ENCODE peak calls at places on chromosome 17, in four cellular contexts. D, H, C and Y are unnamed samples.

GRCh38 chr17:3770471-3770870 is 30.5 kb downstream of the ITGAE start:
- DNase-seq in D (no peak), H (peak), C (no peak), Y (no peak)

GRCh38 chr17:10620823-10621222 is 36.3 kb downstream of the MYH3 start:
- DNase-seq in D (no peak), H (no peak), C (no peak), Y (no peak)

GRCh38 chr17:76147211-76148014 is 6.4 kb upstream of the FOXJ1 start:
- DNase-seq in D (no peak), H (no peak), C (peak), Y (no peak)

GRCh38 chr17:4739122-4740024 is at the start of the genes CXCL16 and ZMYND15:
- DNase-seq in D (no peak), H (peak), C (peak), Y (no peak)

GRCh38 chr17:82237746-82238561 is 9.1 kb downstream of the SLC16A3 start:
- DNase-seq in D (no peak), H (no peak), C (no peak), Y (no peak)

GRCh38 chr17:75909812-75910274 is 5.2 kb upstream of the MRPL38 start:
- DNase-seq in D (no peak), H (no peak), C (no peak), Y (no peak)

GRCh38 chr17:12024332-12024731 is 3.7 kb downstream of the MAP2K4 start:
- DNase-seq in D (no peak), H (no peak), C (peak), Y (no peak)

GRCh38 chr17:32629563-32630190 is 142.9 kb downstream of the CDK5R1 start:
- DNase-seq in D (no peak), H (no peak), C (no peak), Y (no peak)

GRCh38 chr17:42908872-42909700 is 8.5 kb downstream of the G6PC1 start:
- DNase-seq in D (no peak), H (no peak), C (no peak), Y (no peak)

GRCh38 chr17:71071837-71072236 is 902.5 kb downstream of the KCNJ2 start:
- DNase-seq in D (no peak), H (no peak), C (peak), Y (no peak)

GRCh38 chr17:77363821-77364361 is 223.1 kb downstream of the SEC14L1 start:
- DNase-seq in D (no peak), H (peak), C (peak), Y (no peak)

GRCh38 chr17:31597646-31598387 is 206.3 kb downstream of the RAB11FIP4 start:
- DNase-seq in D (no peak), H (no peak), C (no peak), Y (no peak)

GRCh38 chr17:81192386-81193050 is 26.5 kb upstream of the AATK start:
- DNase-seq in D (no peak), H (no peak), C (no peak), Y (no peak)

GRCh38 chr17:4110152-4110551 is 32.7 kb downstream of the ZZEF1 start:
- DNase-seq in D (no peak), H (no peak), C (peak), Y (no peak)

GRCh38 chr17:64223931-64224657 is 39.0 kb downstream of the TEX2 start:
- DNase-seq in D (no peak), H (no peak), C (no peak), Y (no peak)

GRCh38 chr17:72030067-72030899 is 90.5 kb upstream of the SOX9 start:
- DNase-seq in D (no peak), H (no peak), C (peak), Y (peak)

GRCh38 chr17:63477471-63478440 is 895 bp downstream of the ACE start:
- DNase-seq in D (no peak), H (no peak), C (peak), Y (no peak)

GRCh38 chr17:55444471-55445441 is 23.1 kb upstream of the MMD start:
- DNase-seq in D (no peak), H (no peak), C (no peak), Y (no peak)

GRCh38 chr17:77610980-77611641 is 347.4 kb upstream of the TNRC6C start:
- DNase-seq in D (no peak), H (no peak), C (no peak), Y (no peak)

GRCh38 chr17:54426287-54426886 is 474.3 kb upstream of the TOM1L1 start:
- DNase-seq in D (no peak), H (no peak), C (no peak), Y (no peak)

GRCh38 chr17:39144414-39144813 is 7.0 kb downstream of the PLXDC1 start:
- DNase-seq in D (peak), H (no peak), C (peak), Y (no peak)

GRCh38 chr17:82457071-82457789 is 1.3 kb upstream of the NARF start:
- DNase-seq in D (no peak), H (no peak), C (peak), Y (no peak)

GRCh38 chr17:65345261-65346060 is 208.3 kb downstream of the RGS9 start:
- DNase-seq in D (no peak), H (no peak), C (peak), Y (no peak)

GRCh38 chr17:19805006-19805405 is 56.9 kb upstream of the ALDH3A1 start:
- DNase-seq in D (no peak), H (no peak), C (no peak), Y (no peak)

GRCh38 chr17:44956998-44957981 is 9.7 kb upstream of the KIF18B start:
- DNase-seq in D (no peak), H (no peak), C (no peak), Y (no peak)

GRCh38 chr17:56593073-56593740 is at the start of gene NOG:
- DNase-seq in D (no peak), H (no peak), C (peak), Y (peak)

GRCh38 chr17:29570521-29570920 is 2.0 kb downstream of the TP53I13 start:
- DNase-seq in D (peak), H (peak), C (no peak), Y (no peak)

GRCh38 chr17:82831041-82831817 is 8.6 kb downstream of the ZNF750 start:
- DNase-seq in D (no peak), H (no peak), C (no peak), Y (no peak)

GRCh38 chr17:62670202-62670821 is 42.8 kb downstream of the MRC2 start:
- DNase-seq in D (no peak), H (no peak), C (no peak), Y (no peak)

GRCh38 chr17:36934144-36934758 is 3.0 kb upstream of the LHX1 start:
- DNase-seq in D (no peak), H (no peak), C (no peak), Y (no peak)
- H3K27ac ChIP-seq in D (no peak), H (no peak), C (no peak), Y (no peak)

GRCh38 chr17:49618112-49618611 is 42.5 kb downstream of the NXPH3 start:
- DNase-seq in D (no peak), H (no peak), C (no peak), Y (no peak)

GRCh38 chr17:49621420-49621819 is 45.7 kb downstream of the NXPH3 start:
- DNase-seq in D (no peak), H (no peak), C (no peak), Y (no peak)

GRCh38 chr17:49616546-49617205 is 41.0 kb downstream of the NXPH3 start:
- DNase-seq in D (peak), H (no peak), C (peak), Y (no peak)

GRCh38 chr17:49624896-49625295 is 49.2 kb downstream of the NXPH3 start:
- DNase-seq in D (no peak), H (no peak), C (peak), Y (no peak)

GRCh38 chr17:49621946-49622529 is 46.4 kb downstream of the NXPH3 start:
- DNase-seq in D (no peak), H (no peak), C (no peak), Y (no peak)
- H3K27ac ChIP-seq in D (no peak), H (no peak), C (peak), Y (no peak)

DNA sequence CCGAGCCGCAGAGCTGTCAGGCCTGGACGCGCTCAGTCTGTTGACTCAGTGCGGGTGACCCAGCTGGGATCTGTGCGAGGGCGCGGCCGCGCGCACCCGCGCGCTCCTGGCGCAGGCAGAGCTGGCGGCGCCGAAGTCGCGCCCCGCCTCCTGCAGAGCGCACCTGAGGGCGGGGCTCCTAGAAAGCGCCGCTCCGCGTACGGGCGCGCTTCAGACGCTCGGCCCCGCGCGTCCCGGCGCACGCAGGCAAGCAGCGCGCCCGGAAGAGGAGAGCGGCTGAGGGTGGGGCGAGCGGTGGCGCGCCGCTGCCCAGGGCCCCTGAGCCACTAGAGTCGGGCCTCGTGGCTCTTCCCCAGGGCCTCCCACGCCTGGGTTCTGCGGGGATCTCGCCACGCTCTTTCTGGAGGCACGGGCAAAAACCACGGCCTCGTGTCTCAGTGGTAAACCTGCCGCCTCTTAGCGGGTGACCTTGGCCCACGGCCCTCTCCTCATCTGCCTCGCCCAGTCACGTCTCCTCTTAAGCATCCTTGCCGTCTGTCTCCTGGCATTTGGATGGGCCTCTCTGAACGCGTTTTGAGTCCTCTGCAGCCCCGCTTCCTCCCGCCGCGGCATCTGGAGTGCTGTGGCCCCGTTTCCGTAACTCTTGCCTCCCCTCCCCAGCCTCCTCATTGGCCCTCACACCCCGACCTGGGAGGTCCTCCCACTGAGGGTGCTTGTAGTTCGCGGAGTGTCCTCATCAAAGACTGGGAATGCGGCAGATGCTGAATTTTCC is at the start of gene ABCA5:
- DNase-seq in D (peak), H (peak), C (peak), Y (no peak)
- H3K27ac ChIP-seq in D (peak), H (peak), C (no peak), Y (peak)

GRCh38 chr17:50055055-50055425 is 870 bp upstream of the ITGA3 start:
- DNase-seq in D (no peak), H (peak), C (no peak), Y (no peak)

GRCh38 chr17:50057521-50057991 is 1.6 kb downstream of the ITGA3 start:
- DNase-seq in D (no peak), H (no peak), C (no peak), Y (no peak)

GRCh38 chr17:50055426-50056216 is at the start of gene ITGA3:
- DNase-seq in D (no peak), H (peak), C (peak), Y (peak)

GRCh38 chr17:50056961-50057330 is 1.0 kb downstream of the ITGA3 start:
- DNase-seq in D (no peak), H (no peak), C (no peak), Y (no peak)

DNA sequence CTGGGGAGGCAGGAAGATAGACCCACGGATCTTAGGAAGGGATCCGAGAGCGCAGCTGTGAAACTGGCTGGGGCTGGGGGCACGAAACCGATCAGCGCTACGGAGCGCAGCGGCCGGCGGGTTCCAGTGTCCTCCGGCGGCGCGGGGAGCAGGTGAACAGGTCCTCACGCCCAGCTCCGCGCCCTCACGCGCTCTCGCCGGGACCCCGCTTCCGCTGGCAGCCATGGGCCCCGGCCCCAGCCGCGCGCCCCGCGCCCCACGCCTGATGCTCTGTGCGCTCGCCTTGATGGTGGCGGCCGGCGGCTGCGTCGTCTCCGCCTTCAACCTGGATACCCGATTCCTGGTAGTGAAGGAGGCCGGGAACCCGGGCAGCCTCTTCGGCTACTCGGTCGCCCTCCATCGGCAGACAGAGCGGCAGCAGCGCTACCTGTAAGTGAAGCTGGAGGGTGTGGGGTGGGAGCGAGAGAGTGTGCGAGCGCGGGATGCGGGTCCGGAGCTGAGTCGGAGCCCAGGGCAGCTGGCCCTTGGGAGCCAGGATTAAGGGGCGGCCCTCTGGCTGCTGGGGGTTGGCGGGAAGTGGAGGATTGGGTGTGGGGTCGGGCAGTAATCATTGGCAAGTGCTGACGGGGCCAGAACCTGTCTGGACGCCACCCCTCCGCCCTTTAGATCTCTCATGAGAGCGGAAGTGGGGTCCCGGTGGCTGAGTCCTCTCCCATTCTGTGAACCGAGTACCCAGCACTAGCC is 479 bp downstream of the ITGA3 start:
- DNase-seq in D (no peak), H (peak), C (peak), Y (no peak)
- H3K27ac ChIP-seq in D (peak), H (no peak), C (peak), Y (no peak)